ENCODE peak calls at places on chromosomes 13 and 19, in five cellular contexts. One of them, this sample, is unnamed.

GRCh38 chr13:110116072-110116487 is 190.9 kb downstream of the COL4A1 start:
- DNase-seq in foreskin fibroblast: peak
- DNase-seq in sciatic nerve: peak
- DNase-seq in NCI-H748 treated with DMSO at 0.1 percent for 48 hours: no peak
- DNase-seq in MCF 10A: no peak
- DNase-seq in this sample: no peak

GRCh38 chr13:98823442-98823841 is 71.0 kb upstream of the SLC15A1 start:
- DNase-seq in foreskin fibroblast: no peak
- DNase-seq in sciatic nerve: no peak
- DNase-seq in NCI-H748 treated with DMSO at 0.1 percent for 48 hours: no peak
- DNase-seq in MCF 10A: no peak
- DNase-seq in this sample: no peak

GRCh38 chr19:54029930-54030490 is 33.7 kb downstream of the VSTM1 start:
- DNase-seq in foreskin fibroblast: peak
- DNase-seq in sciatic nerve: peak
- DNase-seq in NCI-H748 treated with DMSO at 0.1 percent for 48 hours: peak
- DNase-seq in MCF 10A: peak
- DNase-seq in this sample: no peak

GRCh38 chr19:48719263-48720171 is at the start of gene MAMSTR:
- DNase-seq in foreskin fibroblast: no peak
- DNase-seq in sciatic nerve: peak
- DNase-seq in NCI-H748 treated with DMSO at 0.1 percent for 48 hours: no peak
- DNase-seq in MCF 10A: no peak
- DNase-seq in this sample: no peak

GRCh38 chr13:59230484-59231264 is 933.1 kb downstream of the DIAPH3 start:
- DNase-seq in foreskin fibroblast: no peak
- DNase-seq in sciatic nerve: no peak
- DNase-seq in NCI-H748 treated with DMSO at 0.1 percent for 48 hours: no peak
- DNase-seq in MCF 10A: no peak
- DNase-seq in this sample: no peak

GRCh38 chr13:30978981-30979956 is 46.8 kb downstream of the TEX26 start:
- DNase-seq in foreskin fibroblast: no peak
- DNase-seq in sciatic nerve: no peak
- DNase-seq in NCI-H748 treated with DMSO at 0.1 percent for 48 hours: peak
- DNase-seq in MCF 10A: peak
- DNase-seq in this sample: no peak

GRCh38 chr13:99980201-99981114 is 1.1 kb upstream of the ZIC2 start:
- DNase-seq in foreskin fibroblast: peak
- DNase-seq in sciatic nerve: no peak
- DNase-seq in NCI-H748 treated with DMSO at 0.1 percent for 48 hours: peak
- DNase-seq in MCF 10A: peak
- DNase-seq in this sample: no peak

GRCh38 chr13:49374585-49375290 is 69.1 kb downstream of the CAB39L start:
- DNase-seq in foreskin fibroblast: peak
- DNase-seq in sciatic nerve: no peak
- DNase-seq in NCI-H748 treated with DMSO at 0.1 percent for 48 hours: no peak
- DNase-seq in MCF 10A: peak
- DNase-seq in this sample: no peak

GRCh38 chr19:17784201-17785008 is 10.5 kb upstream of the B3GNT3 start:
- DNase-seq in foreskin fibroblast: peak
- DNase-seq in sciatic nerve: peak
- DNase-seq in NCI-H748 treated with DMSO at 0.1 percent for 48 hours: no peak
- DNase-seq in MCF 10A: peak
- DNase-seq in this sample: no peak

GRCh38 chr19:51093066-51093465 is 10.4 kb upstream of the KLK14 start:
- DNase-seq in foreskin fibroblast: no peak
- DNase-seq in sciatic nerve: no peak
- DNase-seq in NCI-H748 treated with DMSO at 0.1 percent for 48 hours: no peak
- DNase-seq in MCF 10A: no peak
- DNase-seq in this sample: no peak

GRCh38 chr13:111228262-111229144 is 91.9 kb upstream of the TEX29 start:
- DNase-seq in foreskin fibroblast: no peak
- DNase-seq in sciatic nerve: no peak
- DNase-seq in NCI-H748 treated with DMSO at 0.1 percent for 48 hours: no peak
- DNase-seq in MCF 10A: no peak
- DNase-seq in this sample: no peak

GRCh38 chr13:49641810-49642291 is 13.5 kb downstream of the ARL11 start:
- DNase-seq in foreskin fibroblast: peak
- DNase-seq in sciatic nerve: peak
- DNase-seq in NCI-H748 treated with DMSO at 0.1 percent for 48 hours: no peak
- DNase-seq in MCF 10A: peak
- DNase-seq in this sample: no peak

GRCh38 chr19:5434970-5435641 is 20.1 kb upstream of the ZNRF4 start:
- DNase-seq in foreskin fibroblast: peak
- DNase-seq in sciatic nerve: no peak
- DNase-seq in NCI-H748 treated with DMSO at 0.1 percent for 48 hours: no peak
- DNase-seq in MCF 10A: peak
- DNase-seq in this sample: no peak

GRCh38 chr13:42699922-42700321 is 81.5 kb upstream of the FAM216B start:
- DNase-seq in foreskin fibroblast: no peak
- DNase-seq in sciatic nerve: no peak
- DNase-seq in NCI-H748 treated with DMSO at 0.1 percent for 48 hours: no peak
- DNase-seq in MCF 10A: no peak
- DNase-seq in this sample: no peak

GRCh38 chr13:39025433-39025839 is 12.5 kb downstream of the PROSER1 start:
- DNase-seq in foreskin fibroblast: no peak
- DNase-seq in sciatic nerve: no peak
- DNase-seq in NCI-H748 treated with DMSO at 0.1 percent for 48 hours: no peak
- DNase-seq in MCF 10A: no peak
- DNase-seq in this sample: no peak

GRCh38 chr19:16374436-16374835 is 49.8 kb downstream of the KLF2 start:
- DNase-seq in foreskin fibroblast: no peak
- DNase-seq in sciatic nerve: no peak
- DNase-seq in NCI-H748 treated with DMSO at 0.1 percent for 48 hours: no peak
- DNase-seq in MCF 10A: no peak
- DNase-seq in this sample: no peak